ENCODE peak calls at places on chromosome 1, in six cellular contexts. U is EH; Y is AG09309; X is naive thymus-derived CD4-positive, alpha-beta T cell; H is H4; W is endothelial cell. L is an unnamed sample.

GRCh38 chr1:57163789-57164188 is 198.0 kb upstream of the C8B start:
- DNase-seq in U (no peak), H (no peak), W (no peak), X (no peak), Y (no peak), L (no peak)

GRCh38 chr1:110061341-110061740 is 9.1 kb downstream of the ALX3 start:
- DNase-seq in W (no peak), X (no peak), Y (no peak), H (no peak), U (no peak), L (no peak)

GRCh38 chr1:17768651-17769241 is 13.6 kb downstream of the ACTL8 start:
- DNase-seq in H (peak; percentile 51), W (no peak), U (peak; percentile 97), Y (no peak), X (no peak), L (peak; percentile 70)

GRCh38 chr1:47178665-47179022 is 11.2 kb downstream of the PDZK1IP1 start:
- DNase-seq in H (no peak), Y (no peak), W (no peak), U (no peak), X (no peak), L (no peak)

GRCh38 chr1:60880202-60880601 is 202.2 kb upstream of the NFIA start:
- DNase-seq in X (no peak), Y (no peak), W (no peak), H (no peak), U (no peak), L (no peak)

GRCh38 chr1:14939527-14940284 is 213.8 kb upstream of the TMEM51 start:
- DNase-seq in X (no peak), H (peak; percentile 54), W (no peak), U (peak; percentile 92), Y (no peak), L (no peak)

GRCh38 chr1:156430305-156430704 is 61.3 kb downstream of the RHBG start:
- DNase-seq in U (no peak), X (no peak), Y (no peak), W (no peak), H (no peak), L (no peak)

GRCh38 chr1:83813571-83813970 is 185.4 kb downstream of the TTLL7 start:
- DNase-seq in X (no peak), W (no peak), U (no peak), Y (no peak), H (no peak), L (no peak)

GRCh38 chr1:219385786-219386427 is 212.2 kb downstream of the LYPLAL1 start:
- DNase-seq in Y (no peak), W (peak; percentile 40), H (peak; percentile 69), U (peak; percentile 65), X (no peak), L (peak; percentile 33)

GRCh38 chr1:39720094-39720999 is 18.3 kb upstream of the PPIE start:
- DNase-seq in H (peak; percentile 43), X (peak; percentile 75), U (peak; percentile 70), W (no peak), Y (peak; percentile 21), L (no peak)

GRCh38 chr1:54342306-54342705 is 63.9 kb downstream of the SSBP3 start:
- DNase-seq in H (no peak), X (no peak), Y (no peak), U (no peak), W (no peak), L (no peak)

L was measured in T1000.